ENCODE peak calls at places on chromosome 4, in six cellular contexts. One of them, this sample, is unnamed.

GRCh38 chr4:44578954-44579353 is 72.5 kb downstream of the YIPF7 start:
- DNase-seq in HCT116: no peak
- DNase-seq in H9: no peak
- DNase-seq in neural progenitor cell: no peak
- DNase-seq in OCI-LY7: no peak
- DNase-seq in endothelial cell of umbilical vein: no peak
- DNase-seq in this sample: no peak

GRCh38 chr4:3499710-3500109 is 32.5 kb downstream of the LRPAP1 start:
- DNase-seq in OCI-LY7: no peak
- DNase-seq in HCT116: no peak
- DNase-seq in H9: no peak
- DNase-seq in neural progenitor cell: no peak
- DNase-seq in endothelial cell of umbilical vein: no peak
- DNase-seq in this sample: no peak

GRCh38 chr4:139568206-139568969 is 12.4 kb upstream of the SETD7 start:
- DNase-seq in H9: peak
- DNase-seq in HCT116: no peak
- DNase-seq in neural progenitor cell: peak
- DNase-seq in OCI-LY7: no peak
- DNase-seq in endothelial cell of umbilical vein: no peak
- DNase-seq in this sample: no peak

GRCh38 chr4:37892641-37893040 is 1.8 kb downstream of the TBC1D1 start:
- DNase-seq in neural progenitor cell: no peak
- DNase-seq in OCI-LY7: peak
- DNase-seq in HCT116: no peak
- DNase-seq in endothelial cell of umbilical vein: no peak
- DNase-seq in H9: no peak
- DNase-seq in this sample: peak

GRCh38 chr4:185534850-185535761 is at the start of gene PDLIM3:
- DNase-seq in H9: peak
- DNase-seq in OCI-LY7: no peak
- DNase-seq in endothelial cell of umbilical vein: peak
- DNase-seq in neural progenitor cell: peak
- DNase-seq in HCT116: peak
- DNase-seq in this sample: peak

GRCh38 chr4:159238631-159239030 is 135.8 kb downstream of the RAPGEF2 start:
- DNase-seq in H9: no peak
- DNase-seq in endothelial cell of umbilical vein: peak
- DNase-seq in OCI-LY7: no peak
- DNase-seq in neural progenitor cell: no peak
- DNase-seq in HCT116: no peak
- DNase-seq in this sample: no peak

GRCh38 chr4:100789991-100790390 is 272.2 kb upstream of the EMCN start:
- DNase-seq in endothelial cell of umbilical vein: no peak
- DNase-seq in HCT116: no peak
- DNase-seq in OCI-LY7: no peak
- DNase-seq in H9: no peak
- DNase-seq in neural progenitor cell: no peak
- DNase-seq in this sample: no peak

GRCh38 chr4:184534511-184535391 is 60.4 kb upstream of the IRF2 start:
- DNase-seq in HCT116: no peak
- DNase-seq in H9: no peak
- DNase-seq in endothelial cell of umbilical vein: peak
- DNase-seq in OCI-LY7: peak
- DNase-seq in neural progenitor cell: no peak
- DNase-seq in this sample: peak

GRCh38 chr4:57426779-57427395 is 316.7 kb upstream of the IGFBP7 start:
- DNase-seq in neural progenitor cell: peak
- DNase-seq in endothelial cell of umbilical vein: peak
- DNase-seq in HCT116: peak
- DNase-seq in H9: peak
- DNase-seq in OCI-LY7: peak
- DNase-seq in this sample: peak

GRCh38 chr4:90069151-90069550 is 58.0 kb upstream of the CCSER1 start:
- DNase-seq in H9: no peak
- DNase-seq in neural progenitor cell: no peak
- DNase-seq in HCT116: peak
- DNase-seq in OCI-LY7: no peak
- DNase-seq in endothelial cell of umbilical vein: peak
- DNase-seq in this sample: no peak

GRCh38 chr4:121307441-121308327 is 73.1 kb downstream of the QRFPR start:
- DNase-seq in OCI-LY7: peak
- DNase-seq in H9: peak
- DNase-seq in HCT116: peak
- DNase-seq in endothelial cell of umbilical vein: peak
- DNase-seq in neural progenitor cell: peak
- DNase-seq in this sample: peak

GRCh38 chr4:56976878-56977320 is 507 bp downstream of the NOA1 start:
- DNase-seq in HCT116: peak
- DNase-seq in OCI-LY7: peak
- DNase-seq in neural progenitor cell: peak
- DNase-seq in endothelial cell of umbilical vein: peak
- DNase-seq in H9: peak
- DNase-seq in this sample: peak

GRCh38 chr4:89303177-89303576 is 4.4 kb downstream of the GPRIN3 start:
- DNase-seq in H9: no peak
- DNase-seq in HCT116: no peak
- DNase-seq in neural progenitor cell: no peak
- DNase-seq in OCI-LY7: no peak
- DNase-seq in endothelial cell of umbilical vein: no peak
- DNase-seq in this sample: peak

GRCh38 chr4:183594823-183595222 is 64.2 kb downstream of the RWDD4 start:
- DNase-seq in H9: no peak
- DNase-seq in HCT116: no peak
- DNase-seq in neural progenitor cell: no peak
- DNase-seq in endothelial cell of umbilical vein: no peak
- DNase-seq in OCI-LY7: no peak
- DNase-seq in this sample: no peak

GRCh38 chr4:602559-602942 is 22.8 kb upstream of the PDE6B start:
- DNase-seq in endothelial cell of umbilical vein: no peak
- DNase-seq in HCT116: peak
- DNase-seq in neural progenitor cell: peak
- DNase-seq in OCI-LY7: peak
- DNase-seq in H9: peak
- DNase-seq in this sample: no peak

GRCh38 chr4:40702800-40703151 is 47.0 kb upstream of the NSUN7 start:
- DNase-seq in endothelial cell of umbilical vein: no peak
- DNase-seq in neural progenitor cell: no peak
- DNase-seq in OCI-LY7: no peak
- DNase-seq in H9: no peak
- DNase-seq in HCT116: no peak
- DNase-seq in this sample: no peak

GRCh38 chr4:85964298-85964697 is 395.6 kb downstream of the MAPK10 start:
- DNase-seq in endothelial cell of umbilical vein: peak
- DNase-seq in HCT116: no peak
- DNase-seq in neural progenitor cell: no peak
- DNase-seq in H9: no peak
- DNase-seq in OCI-LY7: no peak
- DNase-seq in this sample: no peak

GRCh38 chr4:186725422-186726149 is 1.9 kb upstream of the FAT1 start:
- DNase-seq in HCT116: peak
- DNase-seq in endothelial cell of umbilical vein: peak
- DNase-seq in H9: peak
- DNase-seq in neural progenitor cell: peak
- DNase-seq in OCI-LY7: no peak
- DNase-seq in this sample: peak

GRCh38 chr4:155908187-155909139 is 5.0 kb downstream of the TDO2 start:
- DNase-seq in OCI-LY7: no peak
- DNase-seq in endothelial cell of umbilical vein: no peak
- DNase-seq in HCT116: no peak
- DNase-seq in H9: no peak
- DNase-seq in neural progenitor cell: no peak
- DNase-seq in this sample: peak

GRCh38 chr4:12409507-12410190 is 981.0 kb upstream of the HS3ST1 start:
- DNase-seq in HCT116: peak
- DNase-seq in endothelial cell of umbilical vein: peak
- DNase-seq in OCI-LY7: no peak
- DNase-seq in H9: no peak
- DNase-seq in neural progenitor cell: no peak
- DNase-seq in this sample: peak

GRCh38 chr4:15913631-15913970 is 24.9 kb downstream of the FGFBP1 start:
- DNase-seq in neural progenitor cell: no peak
- DNase-seq in OCI-LY7: no peak
- DNase-seq in endothelial cell of umbilical vein: peak
- DNase-seq in HCT116: peak
- DNase-seq in H9: no peak
- DNase-seq in this sample: no peak

GRCh38 chr4:52368895-52369294 is 290.2 kb downstream of the USP46 start:
- DNase-seq in HCT116: no peak
- DNase-seq in neural progenitor cell: no peak
- DNase-seq in endothelial cell of umbilical vein: no peak
- DNase-seq in H9: no peak
- DNase-seq in OCI-LY7: no peak
- DNase-seq in this sample: no peak

GRCh38 chr4:77619408-77619807 is 13.8 kb downstream of the CXCL13 start:
- DNase-seq in HCT116: no peak
- DNase-seq in endothelial cell of umbilical vein: no peak
- DNase-seq in neural progenitor cell: no peak
- DNase-seq in OCI-LY7: no peak
- DNase-seq in H9: no peak
- DNase-seq in this sample: peak

GRCh38 chr4:101948951-101949350 is 158.4 kb downstream of the BANK1 start:
- DNase-seq in OCI-LY7: no peak
- DNase-seq in neural progenitor cell: no peak
- DNase-seq in endothelial cell of umbilical vein: no peak
- DNase-seq in H9: no peak
- DNase-seq in HCT116: no peak
- DNase-seq in this sample: no peak

GRCh38 chr4:101948055-101948454 is 157.5 kb downstream of the BANK1 start:
- DNase-seq in HCT116: no peak
- DNase-seq in H9: no peak
- DNase-seq in endothelial cell of umbilical vein: no peak
- DNase-seq in neural progenitor cell: no peak
- DNase-seq in OCI-LY7: no peak
- DNase-seq in this sample: no peak

GRCh38 chr4:101941816-101942358 is 151.4 kb downstream of the BANK1 start:
- DNase-seq in OCI-LY7: no peak
- DNase-seq in H9: no peak
- DNase-seq in endothelial cell of umbilical vein: no peak
- DNase-seq in neural progenitor cell: no peak
- DNase-seq in HCT116: no peak
- DNase-seq in this sample: no peak

GRCh38 chr4:101942891-101943290 is 152.4 kb downstream of the BANK1 start:
- DNase-seq in OCI-LY7: no peak
- DNase-seq in neural progenitor cell: no peak
- DNase-seq in H9: no peak
- DNase-seq in endothelial cell of umbilical vein: no peak
- DNase-seq in HCT116: no peak
- DNase-seq in this sample: no peak

GRCh38 chr4:101944649-101945048 is 154.1 kb downstream of the BANK1 start:
- DNase-seq in H9: no peak
- DNase-seq in neural progenitor cell: peak
- DNase-seq in OCI-LY7: no peak
- DNase-seq in endothelial cell of umbilical vein: no peak
- DNase-seq in HCT116: no peak
- DNase-seq in this sample: no peak
- H3K4me2 ChIP-seq in H9: no peak
- H3K4me2 ChIP-seq in neural progenitor cell: peak
- H3K4me2 ChIP-seq in OCI-LY7: no peak
- H3K4me2 ChIP-seq in endothelial cell of umbilical vein: no peak
- H3K4me2 ChIP-seq in HCT116: no peak
- H3K4me2 ChIP-seq in this sample: no peak

GRCh38 chr4:18508801-18509200 is 487.2 kb upstream of the LCORL start:
- DNase-seq in H9: no peak
- DNase-seq in endothelial cell of umbilical vein: no peak
- DNase-seq in HCT116: no peak
- DNase-seq in neural progenitor cell: no peak
- DNase-seq in OCI-LY7: no peak
- DNase-seq in this sample: no peak
- H3K27ac ChIP-seq in H9: no peak
- H3K27ac ChIP-seq in endothelial cell of umbilical vein: no peak
- H3K27ac ChIP-seq in HCT116: no peak
- H3K27ac ChIP-seq in neural progenitor cell: no peak
- H3K27ac ChIP-seq in OCI-LY7: no peak
- H3K27ac ChIP-seq in this sample: no peak

GRCh38 chr4:75848891-75849290 is 53.4 kb downstream of the PPEF2 start:
- DNase-seq in OCI-LY7: no peak
- DNase-seq in endothelial cell of umbilical vein: peak
- DNase-seq in H9: no peak
- DNase-seq in HCT116: no peak
- DNase-seq in neural progenitor cell: no peak
- DNase-seq in this sample: no peak

GRCh38 chr4:75845992-75846391 is 56.3 kb downstream of the PPEF2 start:
- DNase-seq in neural progenitor cell: no peak
- DNase-seq in endothelial cell of umbilical vein: no peak
- DNase-seq in OCI-LY7: no peak
- DNase-seq in HCT116: no peak
- DNase-seq in H9: no peak
- DNase-seq in this sample: no peak

GRCh38 chr4:75841641-75842520 is 60.4 kb downstream of the PPEF2 start:
- DNase-seq in HCT116: no peak
- DNase-seq in neural progenitor cell: peak
- DNase-seq in OCI-LY7: no peak
- DNase-seq in H9: no peak
- DNase-seq in endothelial cell of umbilical vein: no peak
- DNase-seq in this sample: no peak

GRCh38 chr4:75844151-75844662 is 58.0 kb downstream of the PPEF2 start:
- DNase-seq in H9: no peak
- DNase-seq in HCT116: no peak
- DNase-seq in endothelial cell of umbilical vein: peak
- DNase-seq in OCI-LY7: no peak
- DNase-seq in neural progenitor cell: no peak
- DNase-seq in this sample: no peak

GRCh38 chr4:75843596-75843995 is 58.7 kb downstream of the PPEF2 start:
- DNase-seq in neural progenitor cell: no peak
- DNase-seq in HCT116: no peak
- DNase-seq in H9: no peak
- DNase-seq in OCI-LY7: no peak
- DNase-seq in endothelial cell of umbilical vein: no peak
- DNase-seq in this sample: no peak
- H3K4me2 ChIP-seq in neural progenitor cell: no peak
- H3K4me2 ChIP-seq in HCT116: no peak
- H3K4me2 ChIP-seq in H9: no peak
- H3K4me2 ChIP-seq in OCI-LY7: no peak
- H3K4me2 ChIP-seq in endothelial cell of umbilical vein: no peak
- H3K4me2 ChIP-seq in this sample: no peak

GRCh38 chr4:68359508-68359907 is 9.6 kb upstream of the YTHDC1 start:
- DNase-seq in neural progenitor cell: no peak
- DNase-seq in endothelial cell of umbilical vein: no peak
- DNase-seq in OCI-LY7: no peak
- DNase-seq in HCT116: no peak
- DNase-seq in H9: no peak
- DNase-seq in this sample: peak

GRCh38 chr4:68365068-68365467 is 15.2 kb upstream of the YTHDC1 start:
- DNase-seq in OCI-LY7: no peak
- DNase-seq in neural progenitor cell: no peak
- DNase-seq in H9: no peak
- DNase-seq in HCT116: no peak
- DNase-seq in endothelial cell of umbilical vein: no peak
- DNase-seq in this sample: no peak

GRCh38 chr4:68358988-68359387 is 9.1 kb upstream of the YTHDC1 start:
- DNase-seq in HCT116: no peak
- DNase-seq in OCI-LY7: no peak
- DNase-seq in H9: no peak
- DNase-seq in neural progenitor cell: no peak
- DNase-seq in endothelial cell of umbilical vein: no peak
- DNase-seq in this sample: no peak

GRCh38 chr4:68360570-68360969 is 10.7 kb upstream of the YTHDC1 start:
- DNase-seq in endothelial cell of umbilical vein: no peak
- DNase-seq in neural progenitor cell: no peak
- DNase-seq in HCT116: no peak
- DNase-seq in OCI-LY7: no peak
- DNase-seq in H9: no peak
- DNase-seq in this sample: no peak

GRCh38 chr4:68361146-68361589 is 11.3 kb upstream of the YTHDC1 start:
- DNase-seq in endothelial cell of umbilical vein: no peak
- DNase-seq in neural progenitor cell: no peak
- DNase-seq in HCT116: no peak
- DNase-seq in H9: no peak
- DNase-seq in OCI-LY7: no peak
- DNase-seq in this sample: no peak
- H3K27ac ChIP-seq in endothelial cell of umbilical vein: no peak
- H3K27ac ChIP-seq in neural progenitor cell: no peak
- H3K27ac ChIP-seq in HCT116: no peak
- H3K27ac ChIP-seq in H9: no peak
- H3K27ac ChIP-seq in OCI-LY7: no peak
- H3K27ac ChIP-seq in this sample: no peak

This sample was measured in MM.1S.